ENCODE peak calls at places on chromosomes 16 and 17, in nine cellular contexts. One of them, this sample, is unnamed.
A peak's percentile ranks its signal among the peaks of the same experiment; 100 is the strongest.

GRCh38 chr16:89410794-89411309 is 79.5 kb downstream of the ANKRD11 start:
- DNase-seq in HFF-Myc: peak; percentile 52
- DNase-seq in H7: no peak
- DNase-seq in coronary artery: peak; percentile 84
- DNase-seq in mesenchymal stem cell: peak; percentile 53
- DNase-seq in epithelial cell of esophagus: peak; percentile 69
- DNase-seq in DND-41: no peak
- DNase-seq in CD8-positive, alpha-beta T cell: peak; percentile 35
- DNase-seq in PC-3: no peak
- DNase-seq in this sample: peak; percentile 78

GRCh38 chr17:40499551-40500189 is 1.8 kb downstream of the TNS4 start:
- DNase-seq in HFF-Myc: no peak
- DNase-seq in H7: peak; percentile 92
- DNase-seq in coronary artery: peak; percentile 87
- DNase-seq in mesenchymal stem cell: peak; percentile 79
- DNase-seq in epithelial cell of esophagus: peak; percentile 72
- DNase-seq in DND-41: no peak
- DNase-seq in CD8-positive, alpha-beta T cell: no peak
- DNase-seq in PC-3: peak; percentile 70
- DNase-seq in this sample: peak; percentile 90

GRCh38 chr16:58863042-58863441 is 128.9 kb upstream of the GOT2 start:
- DNase-seq in HFF-Myc: no peak
- DNase-seq in H7: no peak
- DNase-seq in coronary artery: no peak
- DNase-seq in mesenchymal stem cell: no peak
- DNase-seq in epithelial cell of esophagus: no peak
- DNase-seq in DND-41: no peak
- DNase-seq in CD8-positive, alpha-beta T cell: no peak
- DNase-seq in PC-3: no peak
- DNase-seq in this sample: no peak

GRCh38 chr17:49708515-49709161 is 874 bp upstream of the SLC35B1 start:
- DNase-seq in HFF-Myc: no peak
- DNase-seq in H7: peak; percentile 67
- DNase-seq in coronary artery: no peak
- DNase-seq in mesenchymal stem cell: no peak
- DNase-seq in epithelial cell of esophagus: peak; percentile 74
- DNase-seq in DND-41: no peak
- DNase-seq in CD8-positive, alpha-beta T cell: no peak
- DNase-seq in PC-3: peak; percentile 28
- DNase-seq in this sample: peak; percentile 23

GRCh38 chr17:79956853-79957252 is 78.8 kb downstream of the TBC1D16 start:
- DNase-seq in HFF-Myc: no peak
- DNase-seq in H7: no peak
- DNase-seq in coronary artery: peak; percentile 68
- DNase-seq in mesenchymal stem cell: no peak
- DNase-seq in epithelial cell of esophagus: no peak
- DNase-seq in DND-41: no peak
- DNase-seq in CD8-positive, alpha-beta T cell: no peak
- DNase-seq in PC-3: no peak
- DNase-seq in this sample: no peak

GRCh38 chr16:88430524-88431446 is 22.3 kb upstream of the ZFPM1 start:
- DNase-seq in HFF-Myc: no peak
- DNase-seq in H7: peak; percentile 72
- DNase-seq in coronary artery: no peak
- DNase-seq in mesenchymal stem cell: no peak
- DNase-seq in epithelial cell of esophagus: no peak
- DNase-seq in DND-41: peak; percentile 41
- DNase-seq in CD8-positive, alpha-beta T cell: peak; percentile 51
- DNase-seq in PC-3: no peak
- DNase-seq in this sample: no peak

GRCh38 chr16:48432136-48432535 is 46.9 kb upstream of the SIAH1 start:
- DNase-seq in HFF-Myc: no peak
- DNase-seq in H7: peak; percentile 24
- DNase-seq in coronary artery: no peak
- DNase-seq in mesenchymal stem cell: no peak
- DNase-seq in epithelial cell of esophagus: peak; percentile 16
- DNase-seq in DND-41: no peak
- DNase-seq in CD8-positive, alpha-beta T cell: no peak
- DNase-seq in PC-3: no peak
- DNase-seq in this sample: no peak

GRCh38 chr16:87895641-87896141 is 26.4 kb upstream of the SLC7A5 start:
- DNase-seq in HFF-Myc: no peak
- DNase-seq in H7: no peak
- DNase-seq in coronary artery: no peak
- DNase-seq in mesenchymal stem cell: peak; percentile 32
- DNase-seq in epithelial cell of esophagus: peak; percentile 22
- DNase-seq in DND-41: peak; percentile 83
- DNase-seq in CD8-positive, alpha-beta T cell: peak; percentile 62
- DNase-seq in PC-3: no peak
- DNase-seq in this sample: peak; percentile 38

GRCh38 chr17:61461586-61461966 is 9.4 kb downstream of the TBX4 start:
- DNase-seq in HFF-Myc: no peak
- DNase-seq in H7: peak; percentile 69
- DNase-seq in coronary artery: no peak
- DNase-seq in mesenchymal stem cell: no peak
- DNase-seq in epithelial cell of esophagus: no peak
- DNase-seq in DND-41: no peak
- DNase-seq in CD8-positive, alpha-beta T cell: no peak
- DNase-seq in PC-3: no peak
- DNase-seq in this sample: no peak

GRCh38 chr17:80287038-80287437 is 26.4 kb downstream of the RNF213 start:
- DNase-seq in HFF-Myc: no peak
- DNase-seq in H7: no peak
- DNase-seq in coronary artery: no peak
- DNase-seq in mesenchymal stem cell: no peak
- DNase-seq in epithelial cell of esophagus: no peak
- DNase-seq in DND-41: no peak
- DNase-seq in CD8-positive, alpha-beta T cell: no peak
- DNase-seq in PC-3: no peak
- DNase-seq in this sample: no peak

GRCh38 chr17:60743812-60744211 is 66.2 kb downstream of the BCAS3 start:
- DNase-seq in HFF-Myc: peak; percentile 3
- DNase-seq in H7: no peak
- DNase-seq in coronary artery: no peak
- DNase-seq in mesenchymal stem cell: no peak
- DNase-seq in epithelial cell of esophagus: peak; percentile 70
- DNase-seq in DND-41: no peak
- DNase-seq in CD8-positive, alpha-beta T cell: no peak
- DNase-seq in PC-3: peak; percentile 86
- DNase-seq in this sample: no peak

GRCh38 chr16:84298376-84298899 is 3.8 kb downstream of the WFDC1 start:
- DNase-seq in HFF-Myc: no peak
- DNase-seq in H7: no peak
- DNase-seq in coronary artery: no peak
- DNase-seq in mesenchymal stem cell: no peak
- DNase-seq in epithelial cell of esophagus: no peak
- DNase-seq in DND-41: no peak
- DNase-seq in CD8-positive, alpha-beta T cell: no peak
- DNase-seq in PC-3: no peak
- DNase-seq in this sample: no peak

GRCh38 chr17:28370744-28371103 is 617 bp upstream of the VTN start:
- DNase-seq in HFF-Myc: no peak
- DNase-seq in H7: no peak
- DNase-seq in coronary artery: no peak
- DNase-seq in mesenchymal stem cell: no peak
- DNase-seq in epithelial cell of esophagus: no peak
- DNase-seq in DND-41: no peak
- DNase-seq in CD8-positive, alpha-beta T cell: no peak
- DNase-seq in PC-3: no peak
- DNase-seq in this sample: no peak
- H3K4me3 ChIP-seq in HFF-Myc: peak overlapping the region; percentile 70
- H3K4me3 ChIP-seq in H7: peak overlapping the region; percentile 12
- H3K4me3 ChIP-seq in coronary artery: peak overlapping the region; percentile 82
- H3K4me3 ChIP-seq in mesenchymal stem cell: no peak overlapping the region
- H3K4me3 ChIP-seq in epithelial cell of esophagus: no peak overlapping the region
- H3K4me3 ChIP-seq in DND-41: no peak overlapping the region
- H3K4me3 ChIP-seq in CD8-positive, alpha-beta T cell: peak overlapping the region; percentile 79
- H3K4me3 ChIP-seq in PC-3: no peak overlapping the region
- H3K4me3 ChIP-seq in this sample: no peak overlapping the region

GRCh38 chr17:39225974-39226683 is 384 bp upstream of the STAC2 start:
- DNase-seq in HFF-Myc: no peak
- DNase-seq in H7: peak; percentile 100
- DNase-seq in coronary artery: no peak
- DNase-seq in mesenchymal stem cell: peak; percentile 50
- DNase-seq in epithelial cell of esophagus: no peak
- DNase-seq in DND-41: no peak
- DNase-seq in CD8-positive, alpha-beta T cell: peak; percentile 77
- DNase-seq in PC-3: no peak
- DNase-seq in this sample: peak; percentile 58

GRCh38 chr17:39222866-39223834 is 2.6 kb downstream of the STAC2 start:
- DNase-seq in HFF-Myc: no peak
- DNase-seq in H7: peak; percentile 65
- DNase-seq in coronary artery: no peak
- DNase-seq in mesenchymal stem cell: no peak
- DNase-seq in epithelial cell of esophagus: no peak
- DNase-seq in DND-41: no peak
- DNase-seq in CD8-positive, alpha-beta T cell: no peak
- DNase-seq in PC-3: no peak
- DNase-seq in this sample: no peak

GRCh38 chr17:39223907-39224777 is 1.6 kb downstream of the STAC2 start:
- DNase-seq in HFF-Myc: no peak
- DNase-seq in H7: peak; percentile 79
- DNase-seq in coronary artery: no peak
- DNase-seq in mesenchymal stem cell: no peak
- DNase-seq in epithelial cell of esophagus: no peak
- DNase-seq in DND-41: no peak
- DNase-seq in CD8-positive, alpha-beta T cell: no peak
- DNase-seq in PC-3: no peak
- DNase-seq in this sample: no peak

GRCh38 chr17:39225308-39225973 is at the start of gene STAC2:
- DNase-seq in HFF-Myc: no peak
- DNase-seq in H7: peak; percentile 81
- DNase-seq in coronary artery: no peak
- DNase-seq in mesenchymal stem cell: no peak
- DNase-seq in epithelial cell of esophagus: no peak
- DNase-seq in DND-41: no peak
- DNase-seq in CD8-positive, alpha-beta T cell: peak; percentile 36
- DNase-seq in PC-3: no peak
- DNase-seq in this sample: no peak

DNA sequence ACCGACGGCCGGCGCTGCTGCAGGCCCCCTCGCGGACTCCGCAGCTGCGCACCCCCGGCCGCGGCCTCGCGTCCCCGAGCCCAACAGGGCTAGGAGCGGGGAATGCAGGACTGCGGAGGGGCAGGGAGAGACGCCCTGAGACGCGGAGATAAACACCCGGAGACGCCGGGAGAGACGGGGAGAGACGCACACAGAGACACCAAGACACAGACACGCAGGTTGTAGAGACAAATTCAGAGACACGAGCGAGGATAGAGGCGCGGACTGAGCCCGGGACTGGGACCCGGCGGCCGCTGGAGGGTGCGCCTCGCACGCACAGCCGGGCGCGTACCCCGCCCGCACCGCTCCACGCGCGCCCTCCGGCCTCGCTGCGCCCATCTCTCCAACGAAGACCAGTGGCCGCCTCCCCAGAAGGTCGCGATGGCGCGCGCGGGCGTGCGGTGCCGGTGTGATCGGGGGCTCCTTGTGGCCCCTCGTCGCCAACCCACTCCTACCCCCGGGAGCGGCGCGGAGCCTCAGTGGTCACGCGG is 902 bp downstream of the STAC2 start:
- DNase-seq in HFF-Myc: no peak
- DNase-seq in H7: peak; percentile 84
- DNase-seq in coronary artery: no peak
- DNase-seq in mesenchymal stem cell: no peak
- DNase-seq in epithelial cell of esophagus: no peak
- DNase-seq in DND-41: no peak
- DNase-seq in CD8-positive, alpha-beta T cell: no peak
- DNase-seq in PC-3: no peak
- DNase-seq in this sample: no peak
- H3K4me3 ChIP-seq in HFF-Myc: no peak overlapping the region
- H3K4me3 ChIP-seq in H7: peak overlapping the region; percentile 54
- H3K4me3 ChIP-seq in coronary artery: peak overlapping the region; percentile 69
- H3K4me3 ChIP-seq in mesenchymal stem cell: no peak overlapping the region
- H3K4me3 ChIP-seq in epithelial cell of esophagus: no peak overlapping the region
- H3K4me3 ChIP-seq in DND-41: no peak overlapping the region
- H3K4me3 ChIP-seq in CD8-positive, alpha-beta T cell: peak overlapping the region; percentile 43
- H3K4me3 ChIP-seq in PC-3: no peak overlapping the region
- H3K4me3 ChIP-seq in this sample: no peak overlapping the region

GRCh38 chr16:2151188-2152091 is 3.0 kb downstream of the RAB26 start:
- DNase-seq in HFF-Myc: no peak
- DNase-seq in H7: peak; percentile 68
- DNase-seq in coronary artery: no peak
- DNase-seq in mesenchymal stem cell: no peak
- DNase-seq in epithelial cell of esophagus: peak; percentile 33
- DNase-seq in DND-41: no peak
- DNase-seq in CD8-positive, alpha-beta T cell: no peak
- DNase-seq in PC-3: no peak
- DNase-seq in this sample: no peak
- H3K4me3 ChIP-seq in HFF-Myc: peak overlapping the region; percentile 100
- H3K4me3 ChIP-seq in H7: no peak overlapping the region
- H3K4me3 ChIP-seq in coronary artery: peak overlapping the region; percentile 15
- H3K4me3 ChIP-seq in mesenchymal stem cell: no peak overlapping the region
- H3K4me3 ChIP-seq in epithelial cell of esophagus: no peak overlapping the region
- H3K4me3 ChIP-seq in DND-41: no peak overlapping the region
- H3K4me3 ChIP-seq in CD8-positive, alpha-beta T cell: no peak overlapping the region
- H3K4me3 ChIP-seq in PC-3: no peak overlapping the region
- H3K4me3 ChIP-seq in this sample: no peak overlapping the region

GRCh38 chr17:74361613-74362391 is at the start of gene BTBD17:
- DNase-seq in HFF-Myc: no peak
- DNase-seq in H7: peak; percentile 97
- DNase-seq in coronary artery: no peak
- DNase-seq in mesenchymal stem cell: no peak
- DNase-seq in epithelial cell of esophagus: peak; percentile 17
- DNase-seq in DND-41: no peak
- DNase-seq in CD8-positive, alpha-beta T cell: peak; percentile 37
- DNase-seq in PC-3: peak; percentile 68
- DNase-seq in this sample: peak; percentile 73
- H3K4me3 ChIP-seq in HFF-Myc: no peak within 1 kb of the TSS
- H3K4me3 ChIP-seq in H7: no peak within 1 kb of the TSS
- H3K4me3 ChIP-seq in coronary artery: no peak within 1 kb of the TSS
- H3K4me3 ChIP-seq in mesenchymal stem cell: peak within 1 kb of the TSS; percentile 27
- H3K4me3 ChIP-seq in epithelial cell of esophagus: no peak within 1 kb of the TSS
- H3K4me3 ChIP-seq in DND-41: no peak within 1 kb of the TSS
- H3K4me3 ChIP-seq in CD8-positive, alpha-beta T cell: no peak within 1 kb of the TSS
- H3K4me3 ChIP-seq in PC-3: no peak within 1 kb of the TSS
- H3K4me3 ChIP-seq in this sample: no peak within 1 kb of the TSS